ENCODE peak calls at places on chromosome 12, in four cellular contexts. W is cardiac fibroblast, C is lower leg skin, G is pancreas. O is an unnamed sample.

GRCh38 chr12:124603910-124604775 is 36.7 kb upstream of the NCOR2 start:
- DNase-seq in W (no peak), C (no peak), G (no peak), O (no peak)

GRCh38 chr12:18454330-18454729 is 193.0 kb downstream of the PIK3C2G start:
- DNase-seq in W (no peak), C (no peak), G (no peak), O (no peak)

GRCh38 chr12:130715996-130716917 is at the start of gene RIMBP2:
- DNase-seq in W (peak; percentile 52), C (peak; percentile 84), G (no peak), O (no peak)

GRCh38 chr12:93107943-93108342 is 178.8 kb upstream of the EEA1 start:
- DNase-seq in W (no peak), C (no peak), G (no peak), O (no peak)

GRCh38 chr12:56517854-56518253 is 3.8 kb upstream of the RBMS2 start:
- DNase-seq in W (no peak), C (no peak), G (no peak), O (no peak)

GRCh38 chr12:130911193-130911592 is 39.3 kb downstream of the RAN start:
- DNase-seq in W (no peak), C (no peak), G (no peak), O (no peak)

GRCh38 chr12:100661300-100661951 is 87.9 kb downstream of the GAS2L3 start:
- DNase-seq in W (peak; percentile 62), C (no peak), G (no peak), O (no peak)

GRCh38 chr12:18797604-18798003 is 59.7 kb downstream of the CAPZA3 start:
- DNase-seq in W (no peak), C (no peak), G (no peak), O (no peak)

GRCh38 chr12:76117751-76118150 is 33.3 kb upstream of the NAP1L1 start:
- DNase-seq in W (no peak), C (no peak), G (no peak), O (no peak)

GRCh38 chr12:130916251-130916911 is 37.3 kb upstream of the ADGRD1 start:
- DNase-seq in W (peak; percentile 64), C (peak; percentile 90), G (peak; percentile 41), O (no peak)

GRCh38 chr12:76143343-76144252 is 59.1 kb upstream of the NAP1L1 start:
- DNase-seq in W (no peak), C (no peak), G (no peak), O (no peak)

GRCh38 chr12:1643056-1643455 is 14.0 kb downstream of the WNT5B start:
- DNase-seq in W (no peak), C (no peak), G (no peak), O (no peak)
- TF ChIP-seq CTCF in W (no peak), C (no peak), G (no peak), O (no peak)

GRCh38 chr12:121798807-121799174 is 5.0 kb upstream of the SETD1B start:
- DNase-seq in W (no peak), C (peak; percentile 89), G (peak; percentile 44), O (no peak)
- H3K4me3 ChIP-seq in W (peak overlapping the region; percentile 69), C (no peak overlapping the region), G (peak overlapping the region; percentile 65), O (peak overlapping the region; percentile 79)

DNA sequence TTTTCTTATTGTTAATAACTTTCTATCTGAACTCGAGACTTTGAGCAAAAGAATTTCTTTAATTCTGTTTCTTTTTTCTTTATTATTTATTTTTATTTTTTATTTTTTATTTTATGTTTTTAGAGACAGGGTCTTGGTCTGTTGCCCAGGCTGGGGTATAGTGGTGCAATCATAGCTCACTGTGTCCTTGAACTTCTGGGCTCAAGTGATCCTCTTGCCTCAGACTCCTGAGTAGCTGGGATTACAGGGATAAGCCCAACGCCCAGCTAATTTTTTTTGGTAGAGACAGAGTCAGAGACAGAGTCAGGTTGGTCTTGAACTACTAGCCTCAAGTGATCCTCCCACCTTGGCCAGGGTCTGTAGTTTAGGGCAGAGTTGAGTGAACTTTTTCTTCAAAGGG is 18.5 kb downstream of the METAP2 start:
- DNase-seq in W (no peak), C (no peak), G (no peak), O (no peak)
- TF ChIP-seq CTCF in W (no peak), C (no peak), G (no peak), O (no peak)

DNA sequence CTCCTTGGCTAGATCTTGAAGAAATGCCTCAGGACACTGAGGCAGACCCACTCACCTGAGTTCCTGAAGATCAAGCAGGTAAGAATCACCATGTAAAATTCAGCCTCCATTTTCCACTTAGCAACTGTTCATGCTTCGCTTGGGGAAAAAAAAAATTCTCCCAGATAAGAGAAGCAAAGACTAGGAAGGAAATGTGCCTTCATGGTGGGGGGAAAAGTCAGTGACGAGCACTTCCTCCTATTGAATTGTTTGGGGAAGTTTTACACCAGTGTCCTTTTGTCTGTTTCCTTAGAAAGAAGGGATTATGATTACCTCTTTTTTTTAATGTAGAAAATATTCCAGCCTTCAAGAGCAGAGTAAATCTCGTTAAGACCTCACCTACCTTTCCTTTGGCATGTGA is at the start of gene PTPRB:
- DNase-seq in W (no peak), C (no peak), G (no peak), O (no peak)
- H3K4me3 ChIP-seq in W (no peak within 1 kb of the TSS), C (no peak within 1 kb of the TSS), G (no peak within 1 kb of the TSS), O (no peak within 1 kb of the TSS)

GRCh38 chr12:113535100-113535499 is 63.4 kb upstream of the LHX5 start:
- DNase-seq in W (no peak), C (no peak), G (no peak), O (no peak)

GRCh38 chr12:113537041-113537750 is 65.5 kb upstream of the LHX5 start:
- DNase-seq in W (no peak), C (no peak), G (no peak), O (no peak)

GRCh38 chr12:113537751-113538087 is 66.0 kb upstream of the LHX5 start:
- DNase-seq in W (peak; percentile 37), C (no peak), G (no peak), O (no peak)

GRCh38 chr12:113534555-113534954 is 62.9 kb upstream of the LHX5 start:
- DNase-seq in W (no peak), C (no peak), G (no peak), O (no peak)

DNA sequence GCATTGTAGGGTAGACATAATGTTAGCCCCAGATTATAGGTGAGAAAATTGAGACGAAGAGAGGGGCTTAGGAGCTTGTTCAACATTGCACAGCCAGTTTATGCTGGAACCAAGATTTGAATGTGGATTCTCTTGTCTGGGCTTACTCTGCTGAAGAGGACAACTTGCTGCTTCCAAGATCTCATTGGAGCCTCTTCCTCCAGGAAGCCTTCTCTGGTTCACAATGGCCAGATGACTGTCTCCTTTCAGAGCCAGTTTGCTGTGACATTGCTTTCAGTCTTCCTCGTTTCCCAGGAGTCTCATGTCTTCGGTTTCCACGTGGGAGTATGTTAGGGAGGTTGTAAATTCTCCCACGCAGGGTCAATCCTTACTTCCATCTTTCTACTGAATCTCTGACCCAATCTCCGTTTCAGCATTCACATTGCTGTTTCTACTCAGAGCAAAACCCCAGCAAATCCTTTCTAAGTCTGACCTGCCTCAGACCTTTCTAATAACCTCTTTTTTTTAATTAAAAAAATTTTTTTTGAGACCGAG is 62.2 kb upstream of the LHX5 start:
- DNase-seq in W (no peak), C (no peak), G (no peak), O (no peak)
- TF ChIP-seq CTCF in W (no peak), C (no peak), G (no peak), O (no peak)

DNA sequence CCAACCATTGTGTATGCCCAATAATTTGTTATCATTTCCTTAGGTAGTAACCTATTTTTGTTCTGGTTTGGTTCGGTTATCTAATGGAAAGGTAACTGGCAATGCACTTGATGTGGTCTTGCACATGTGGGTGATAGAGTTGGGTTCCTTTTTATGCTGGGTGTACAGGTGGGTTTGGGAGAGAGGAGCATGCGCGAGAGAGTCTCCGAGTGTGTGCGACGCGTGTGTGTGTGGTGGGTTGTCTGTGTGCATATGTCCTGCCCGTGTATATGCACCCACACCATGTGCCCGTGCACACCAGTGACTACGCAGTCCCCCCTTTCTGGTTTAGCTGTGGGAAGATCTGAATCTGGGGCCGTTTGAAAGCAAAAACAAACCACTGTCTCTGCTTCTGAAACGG is 102.6 kb upstream of the FKBP4 start:
- DNase-seq in W (no peak), C (peak; percentile 62), G (no peak), O (no peak)
- H3K4me3 ChIP-seq in W (no peak overlapping the region), C (no peak overlapping the region), G (peak overlapping the region; percentile 31), O (no peak overlapping the region)

DNA sequence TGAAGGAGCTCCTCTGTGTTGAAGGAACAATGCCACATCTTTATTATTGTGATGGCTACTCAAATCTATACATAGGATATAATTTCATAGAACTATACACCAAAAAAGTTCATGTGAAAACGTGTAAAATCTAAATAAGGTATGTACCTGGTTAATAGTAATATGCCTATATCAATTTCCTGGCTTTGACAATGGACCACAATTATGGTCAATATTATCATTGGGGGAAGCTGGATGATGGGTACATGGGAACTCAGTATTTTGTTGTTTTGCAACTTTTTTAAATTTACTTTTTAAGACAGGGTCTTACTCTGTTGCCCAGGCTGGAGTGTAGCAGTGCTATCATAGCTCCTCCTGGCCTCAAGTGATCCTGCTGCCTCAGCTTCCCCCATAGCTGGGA is 270.7 kb downstream of the TMEM132C start:
- DNase-seq in W (no peak), C (no peak), G (no peak), O (no peak)
- TF ChIP-seq CTCF in W (no peak), C (no peak), G (no peak), O (no peak)

DNA sequence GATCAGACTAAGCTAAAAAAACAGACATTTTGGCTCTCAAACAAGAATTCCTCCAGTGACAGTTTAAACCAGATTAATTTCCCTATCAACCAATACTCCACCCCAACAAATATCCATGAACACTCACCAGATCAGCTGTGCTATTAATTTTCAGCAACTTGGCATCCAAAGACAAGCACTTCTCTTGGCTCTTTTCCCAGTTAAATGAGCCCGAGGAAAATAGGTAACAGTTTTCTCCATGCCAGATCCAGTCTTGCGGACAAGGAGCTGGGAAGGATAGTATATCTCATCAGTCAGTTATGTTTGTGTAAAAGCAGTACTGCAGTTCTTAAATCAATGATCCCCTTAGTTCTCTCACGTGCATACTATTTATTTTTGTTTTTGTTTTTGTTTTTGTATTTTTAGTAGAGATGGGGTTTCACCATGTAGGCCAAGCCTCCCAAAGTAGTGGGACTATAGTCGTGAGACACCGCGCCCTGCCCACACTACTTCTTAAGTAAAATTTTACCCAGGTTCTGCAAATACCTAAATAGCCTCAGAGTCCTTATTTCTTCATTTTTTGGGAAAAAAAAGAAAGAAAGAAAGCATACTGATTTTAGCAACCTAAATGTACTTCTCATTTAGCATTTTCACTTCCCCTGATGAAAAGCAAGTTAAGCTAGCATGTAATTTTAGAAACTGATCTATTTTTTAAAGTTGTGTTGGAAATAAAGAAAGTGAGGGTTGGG is 11.1 kb downstream of the OLR1 start:
- DNase-seq in W (no peak), C (no peak), G (no peak), O (no peak)
- H3K4me3 ChIP-seq in W (no peak overlapping the region), C (no peak overlapping the region), G (no peak overlapping the region), O (no peak overlapping the region)

O was measured in BJ.